ENCODE peak calls at places on chromosomes 11 and 22, in seven cellular contexts. T is Calu3; G is posterior cingulate gyrus; Y is posterior vena cava; C is colonic mucosa; J is T-helper 9 cell; P is activated T-cell treated with anti-CD3 and anti-CD28 coated beads, Interleukin-2, amount 50 U/mL, for 48 hours. Z is an unnamed sample.

GRCh38 chr22:47474895-47475294 is 712.4 kb downstream of the TBC1D22A start:
- DNase-seq in P (no peak), C (no peak), G (no peak), T (no peak), J (no peak), Y (no peak), Z (no peak)

GRCh38 chr11:93248602-93249001 is 50.8 kb upstream of the SLC36A4 start:
- DNase-seq in G (no peak), T (no peak), C (no peak), J (no peak), P (no peak), Y (no peak), Z (no peak)

GRCh38 chr22:28969401-28970168 is 86.2 kb downstream of the ZNRF3 start:
- DNase-seq in J (no peak), P (no peak), C (no peak), T (no peak), G (no peak), Y (no peak), Z (no peak)

GRCh38 chr22:50090141-50090714 is 422 bp downstream of the MOV10L1 start:
- DNase-seq in G (no peak), T (no peak), Y (no peak), C (no peak), P (no peak), J (no peak), Z (no peak)

GRCh38 chr22:29810156-29810555 is 27.9 kb downstream of the ASCC2 start:
- DNase-seq in J (no peak), T (no peak), P (no peak), C (no peak), Y (no peak), G (no peak), Z (no peak)

GRCh38 chr22:40419718-40420117 is 49.3 kb downstream of the SGSM3 start:
- DNase-seq in G (no peak), J (no peak), Y (peak), T (no peak), C (no peak), P (no peak), Z (no peak)

GRCh38 chr11:117037952-117038350 is 60.3 kb downstream of the SIK3 start:
- DNase-seq in T (no peak), P (no peak), J (no peak), C (no peak), Y (no peak), G (no peak), Z (no peak)

GRCh38 chr11:115503886-115504278 is 333 bp downstream of the CADM1 start:
- DNase-seq in Y (no peak), P (peak), G (no peak), C (no peak), J (no peak), T (no peak), Z (no peak)

GRCh38 chr22:41568811-41569210 is 8.0 kb downstream of the CSDC2 start:
- DNase-seq in G (no peak), J (no peak), P (no peak), Y (no peak), T (no peak), C (no peak), Z (no peak)

GRCh38 chr11:8267280-8267679 is 3.6 kb upstream of the LMO1 start:
- DNase-seq in T (no peak), G (peak), J (no peak), C (no peak), P (no peak), Y (peak), Z (no peak)

GRCh38 chr11:10309163-10310093 is 4.6 kb downstream of the ADM start:
- DNase-seq in G (peak), P (no peak), T (peak), J (no peak), C (peak), Y (peak), Z (no peak)

GRCh38 chr11:18011633-18012313 is 1.1 kb downstream of the SERGEF start:
- DNase-seq in T (no peak), C (peak), Y (no peak), P (no peak), G (peak), J (no peak), Z (peak)

GRCh38 chr11:122649133-122649532 is 6.4 kb upstream of the UBASH3B start:
- DNase-seq in C (no peak), Y (no peak), G (no peak), P (no peak), J (no peak), T (no peak), Z (no peak)

GRCh38 chr11:43130616-43131015 is 181.2 kb upstream of the API5 start:
- DNase-seq in G (peak), J (no peak), Y (no peak), C (peak), T (no peak), P (no peak), Z (no peak)

GRCh38 chr11:65355013-65355775 is 643 bp downstream of the TIGD3 start:
- DNase-seq in T (peak), P (peak), G (no peak), Y (no peak), J (peak), C (peak), Z (peak)

GRCh38 chr11:35484435-35484834 is 41.0 kb downstream of the PAMR1 start:
- DNase-seq in J (no peak), C (no peak), G (no peak), T (no peak), Y (no peak), P (no peak), Z (no peak)

GRCh38 chr11:14359573-14360031 is 619 bp upstream of the RRAS2 start:
- DNase-seq in Y (no peak), G (no peak), T (no peak), J (no peak), C (no peak), P (no peak), Z (no peak)

GRCh38 chr11:69157156-69157821 is 1.6 kb downstream of the SMIM38 start:
- DNase-seq in G (peak), T (peak), P (no peak), J (no peak), Y (peak), C (no peak), Z (no peak)